ENCODE peak calls at places on chromosomes 2 and 18, in six cellular contexts. X is GM12891, I is HepG2, A is GM12878, O is H1, N is K562. H is an unnamed sample.
A peak's percentile ranks its signal among the peaks of the same experiment; 100 is the strongest.

GRCh38 chr2:176507736-176508135 is 238.5 kb downstream of the MTX2 start:
- DNase-seq in O (no peak), N (no peak), I (no peak), A (no peak), X (no peak), H (no peak)

GRCh38 chr18:394997-395383 is 105.5 kb downstream of the COLEC12 start:
- DNase-seq in O (no peak), A (no peak), N (no peak), X (no peak), I (no peak), H (no peak)

GRCh38 chr2:172745636-172746035 is 10.0 kb downstream of the RAPGEF4 start:
- DNase-seq in X (no peak), I (no peak), O (no peak), N (no peak), A (no peak), H (no peak)

GRCh38 chr2:3377279-3377611 is 373 bp downstream of the EIPR1 start:
- DNase-seq in O (no peak), X (no peak), N (peak; percentile 49), A (peak; percentile 19), I (peak; percentile 75), H (no peak)

GRCh38 chr18:34592961-34593382 is 117.1 kb upstream of the DTNA start:
- DNase-seq in O (no peak), X (no peak), I (no peak), A (no peak), N (no peak), H (no peak)

GRCh38 chr18:34862561-34862960 is 152.5 kb downstream of the DTNA start:
- DNase-seq in X (no peak), O (no peak), I (no peak), A (no peak), N (no peak), H (no peak)

GRCh38 chr2:45167885-45168284 is 158.6 kb upstream of the SIX2 start:
- DNase-seq in I (no peak), O (no peak), N (no peak), A (no peak), X (no peak), H (no peak)

GRCh38 chr18:49609416-49610284 is 47.8 kb downstream of the LIPG start:
- DNase-seq in I (no peak), X (no peak), A (no peak), O (no peak), N (no peak), H (no peak)

GRCh38 chr2:134348239-134348638 is 94.4 kb downstream of the MGAT5 start:
- DNase-seq in A (no peak), O (no peak), X (no peak), I (no peak), N (no peak), H (no peak)

GRCh38 chr2:234564719-234565118 is 67.8 kb upstream of the ARL4C start:
- DNase-seq in I (no peak), N (no peak), O (no peak), A (no peak), X (no peak), H (no peak)

GRCh38 chr18:77095356-77096030 is 37.1 kb downstream of the MBP start:
- DNase-seq in O (no peak), N (no peak), X (no peak), A (no peak), I (no peak), H (no peak)

GRCh38 chr2:60840880-60841279 is 40.5 kb upstream of the REL start:
- DNase-seq in A (peak; percentile 86), O (no peak), X (no peak), I (no peak), N (no peak), H (no peak)

GRCh38 chr2:202375006-202375610 is 1.0 kb upstream of the BMPR2 start:
- DNase-seq in N (no peak), I (peak; percentile 30), X (no peak), A (no peak), O (no peak), H (peak; percentile 13)

GRCh38 chr2:44268259-44268649 is 7.0 kb upstream of the SLC3A1 start:
- DNase-seq in N (no peak), O (no peak), X (no peak), A (no peak), I (no peak), H (no peak)

GRCh38 chr18:32018331-32019250 is at the start of gene RNF125:
- DNase-seq in I (peak; percentile 5), X (peak; percentile 79), O (peak; percentile 78), N (peak; percentile 69), A (peak; percentile 69), H (peak; percentile 86)
- TF ChIP-seq POLR2A in I (no peak), X (peak; percentile 52), O (peak; percentile 61), N (no peak), A (peak; percentile 90), H (peak; percentile 66)

GRCh38 chr2:214315324-214315723 is 95.5 kb upstream of the VWC2L start:
- DNase-seq in O (no peak), I (no peak), N (no peak), X (no peak), A (no peak), H (no peak)

GRCh38 chr2:214310319-214310718 is 100.5 kb upstream of the VWC2L start:
- DNase-seq in N (no peak), A (no peak), O (no peak), I (peak; percentile 7), X (no peak), H (no peak)

GRCh38 chr2:214311931-214312749 is 98.7 kb upstream of the VWC2L start:
- DNase-seq in N (no peak), X (no peak), O (no peak), I (no peak), A (no peak), H (no peak)

DNA sequence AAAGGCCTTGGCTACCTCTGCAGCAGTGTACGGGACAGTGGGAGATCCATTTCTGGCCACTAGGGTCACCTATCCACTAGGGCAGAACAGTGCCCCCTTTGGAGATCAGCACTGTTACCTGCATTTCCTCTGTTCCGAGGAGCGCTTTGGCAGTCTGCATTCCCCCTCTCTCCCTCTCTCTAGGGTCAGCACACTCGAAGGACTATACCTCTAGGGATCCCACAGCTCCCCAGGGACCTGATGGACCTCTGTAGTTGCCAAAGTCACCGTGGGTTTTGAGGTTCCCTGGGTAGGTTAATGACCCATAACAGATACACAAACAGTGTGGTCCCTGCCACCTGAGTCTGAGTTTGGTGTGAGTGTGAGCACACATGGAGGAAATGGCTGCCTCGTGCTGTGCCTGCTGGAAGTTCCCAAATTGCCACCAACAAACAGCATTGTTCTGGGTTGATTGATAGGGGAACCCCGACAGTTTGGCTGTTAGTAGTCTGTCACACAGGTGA is 99.8 kb upstream of the VWC2L start:
- DNase-seq in A (peak; percentile 48), I (peak; percentile 53), O (peak; percentile 25), X (no peak), N (no peak), H (no peak)
- TF ChIP-seq TAF1 in A (no peak), I (no peak), O (no peak), X (no peak), N (no peak), H (no peak)

GRCh38 chr2:165475270-165476004 is 5.9 kb downstream of the CSRNP3 start:
- DNase-seq in N (no peak), X (no peak), O (no peak), I (no peak), A (no peak), H (no peak)

GRCh38 chr2:165471349-165471975 is 2.0 kb downstream of the CSRNP3 start:
- DNase-seq in X (no peak), I (no peak), O (no peak), A (no peak), N (no peak), H (no peak)

GRCh38 chr2:165469417-165469816 is at the start of gene CSRNP3:
- DNase-seq in X (no peak), N (no peak), A (no peak), O (peak; percentile 33), I (peak; percentile 42), H (no peak)

GRCh38 chr2:165470351-165470750 is 853 bp downstream of the CSRNP3 start:
- DNase-seq in N (no peak), I (no peak), O (no peak), X (no peak), A (no peak), H (no peak)

GRCh38 chr2:165474621-165475269 is 5.2 kb downstream of the CSRNP3 start:
- DNase-seq in A (no peak), X (no peak), N (no peak), I (no peak), O (no peak), H (no peak)
- TF ChIP-seq POLR2AphosphoS5 in A (no peak), X (no peak), N (no peak), I (no peak), O (no peak), H (no peak)

GRCh38 chr2:65377556-65378307 is 54.7 kb downstream of the SPRED2 start:
- DNase-seq in A (no peak), O (no peak), N (peak; percentile 53), I (no peak), X (no peak), H (no peak)
- TF ChIP-seq POLR2A in A (no peak), O (no peak), N (no peak), I (no peak), X (no peak), H (no peak)

GRCh38 chr2:20107776-20108175 is 56.3 kb upstream of the LAPTM4A start:
- DNase-seq in O (no peak), A (no peak), X (no peak), N (no peak), I (no peak), H (no peak)

GRCh38 chr2:20110383-20110782 is 59.0 kb upstream of the LAPTM4A start:
- DNase-seq in O (no peak), N (no peak), X (no peak), A (no peak), I (no peak), H (no peak)

GRCh38 chr2:20106746-20107145 is 55.3 kb upstream of the LAPTM4A start:
- DNase-seq in X (no peak), I (no peak), A (no peak), O (peak; percentile 21), N (no peak), H (no peak)

GRCh38 chr2:20110876-20111275 is 59.4 kb upstream of the LAPTM4A start:
- DNase-seq in I (peak; percentile 35), X (no peak), N (no peak), A (no peak), O (no peak), H (no peak)

DNA sequence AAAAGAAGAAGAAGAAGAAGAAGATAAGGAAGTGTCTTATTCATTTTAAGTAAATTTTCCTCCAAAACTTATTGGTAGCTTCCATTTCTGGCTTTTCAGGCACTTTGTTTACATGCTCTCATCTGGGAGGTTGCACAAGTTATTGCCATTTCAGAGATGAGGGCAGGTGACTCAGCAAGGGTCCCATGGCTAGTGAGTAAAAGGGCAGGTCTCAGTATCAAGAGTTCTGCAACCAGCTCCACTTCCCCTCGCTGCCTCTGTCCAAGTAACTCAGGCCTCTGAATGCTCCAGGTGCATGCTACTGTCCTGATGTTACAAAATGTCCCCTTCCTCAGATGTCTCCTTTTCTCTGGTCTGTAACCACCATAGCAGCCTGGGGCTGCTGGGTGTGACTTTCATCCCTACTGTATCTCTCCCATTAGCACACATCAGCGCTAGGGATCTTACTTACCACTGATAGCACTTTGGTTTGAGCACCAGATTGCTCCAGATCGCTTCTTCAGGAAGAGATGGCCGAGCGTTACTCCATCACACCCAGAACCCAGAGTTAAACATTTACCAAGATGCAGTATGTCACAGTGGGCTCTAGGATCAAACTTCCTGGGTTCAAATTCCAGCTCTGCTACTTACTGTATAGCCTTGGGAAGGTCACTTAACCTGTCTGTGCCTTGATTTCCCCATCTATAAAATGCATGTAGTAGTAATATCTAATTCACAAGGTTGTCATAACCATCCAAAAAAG is 57.4 kb upstream of the LAPTM4A start:
- DNase-seq in N (no peak), I (peak; percentile 78), O (no peak), A (no peak), X (no peak), H (no peak)
- TF ChIP-seq TAF1 in N (no peak), I (no peak), O (no peak), A (no peak), X (no peak), H (no peak)

GRCh38 chr18:8890957-8891464 is 185.7 kb downstream of the MTCL1 start:
- DNase-seq in O (peak; percentile 60), I (peak; percentile 39), A (no peak), X (no peak), N (peak; percentile 65), H (no peak)
- TF ChIP-seq POLR2AphosphoS5 in O (no peak), I (no peak), A (no peak), X (no peak), N (no peak), H (no peak)

H was measured in GM12892.